ENCODE peak calls at places on chromosomes 6 and 20, in nine cellular contexts. R is activated gamma-delta T cell treated with Interleukin-2 at 50 U/mL for 16 hours; V is RPMI7951; M is stimulated activated naive CD4-positive, alpha-beta T cell treated with Interleukin-2 at 50 U/mL for 16 hours; T is smooth muscle cell of the brain vasculature; S is A673; N is activated T-helper 1 cell treated with anti-CD3 and anti-CD28 coated beads, Interleukin-2, amount 50 U/mL, for 16 hours; W is tibial nerve; U is fibroblast of gingiva. L is an unnamed sample.

GRCh38 chr6:137218473-137218916 is 690 bp downstream of the IFNGR1 start:
- DNase-seq in R (peak; percentile 34), V (peak; percentile 90), M (peak; percentile 37), T (no peak), S (peak; percentile 35), N (peak; percentile 6), W (peak; percentile 59), U (peak; percentile 80), L (no peak)

GRCh38 chr6:54681987-54682386 is 164.6 kb upstream of the FAM83B start:
- DNase-seq in R (no peak), V (peak; percentile 82), M (no peak), T (no peak), S (no peak), N (no peak), W (no peak), U (peak; percentile 25), L (peak; percentile 4)

GRCh38 chr6:84309336-84309735 is 81.9 kb upstream of the CEP162 start:
- DNase-seq in R (no peak), V (no peak), M (no peak), T (no peak), S (no peak), N (no peak), W (no peak), U (peak; percentile 62), L (no peak)

GRCh38 chr6:166587631-166588413 is 1.3 kb upstream of the RAMACL start:
- DNase-seq in R (no peak), V (no peak), M (no peak), T (no peak), S (no peak), N (no peak), W (no peak), U (no peak), L (no peak)

GRCh38 chr20:47540443-47541354 is 39.0 kb downstream of the NCOA3 start:
- DNase-seq in R (no peak), V (peak; percentile 47), M (no peak), T (no peak), S (peak; percentile 45), N (no peak), W (peak; percentile 5), U (no peak), L (no peak)

GRCh38 chr20:1415667-1416468 is 23.0 kb upstream of the FKBP1A start:
- DNase-seq in R (no peak), V (peak; percentile 100), M (no peak), T (peak; percentile 50), S (peak; percentile 56), N (no peak), W (no peak), U (peak; percentile 93), L (no peak)

GRCh38 chr6:134750669-134751068 is 199.2 kb downstream of the ALDH8A1 start:
- DNase-seq in R (no peak), V (peak; percentile 50), M (no peak), T (no peak), S (peak; percentile 63), N (no peak), W (no peak), U (peak; percentile 40), L (no peak)

GRCh38 chr20:58145506-58146080 is 82.9 kb downstream of the ANKRD60 start:
- DNase-seq in R (no peak), V (no peak), M (no peak), T (no peak), S (no peak), N (no peak), W (no peak), U (no peak), L (no peak)

GRCh38 chr6:84696181-84696580 is 68.2 kb downstream of the TBX18 start:
- DNase-seq in R (no peak), V (no peak), M (no peak), T (no peak), S (no peak), N (no peak), W (no peak), U (no peak), L (no peak)

GRCh38 chr20:36307412-36308317 is 1.5 kb downstream of the DLGAP4 start:
- DNase-seq in R (no peak), V (no peak), M (no peak), T (no peak), S (no peak), N (no peak), W (no peak), U (no peak), L (no peak)

GRCh38 chr6:36114798-36115408 is 15.4 kb upstream of the MAPK13 start:
- DNase-seq in R (no peak), V (no peak), M (no peak), T (no peak), S (no peak), N (no peak), W (no peak), U (no peak), L (no peak)

GRCh38 chr20:46206025-46206424 is 87.9 kb downstream of the CD40 start:
- DNase-seq in R (no peak), V (peak; percentile 90), M (no peak), T (no peak), S (no peak), N (no peak), W (peak; percentile 48), U (peak; percentile 8), L (peak; percentile 33)

GRCh38 chr6:28802417-28803336 is 121.1 kb downstream of the TRIM27 start:
- DNase-seq in R (no peak), V (peak; percentile 53), M (no peak), T (no peak), S (peak; percentile 92), N (no peak), W (no peak), U (peak; percentile 37), L (no peak)

GRCh38 chr6:26064619-26065257 is 22.5 kb upstream of the HFE start:
- DNase-seq in R (peak; percentile 35), V (peak; percentile 59), M (peak; percentile 17), T (no peak), S (peak; percentile 74), N (no peak), W (no peak), U (peak; percentile 38), L (no peak)

GRCh38 chr6:3426817-3427739 is 29.8 kb downstream of the SLC22A23 start:
- DNase-seq in R (no peak), V (no peak), M (no peak), T (no peak), S (no peak), N (no peak), W (no peak), U (no peak), L (no peak)

GRCh38 chr6:158756126-158756525 is 63.0 kb downstream of the EZR start:
- DNase-seq in R (no peak), V (no peak), M (no peak), T (no peak), S (no peak), N (no peak), W (no peak), U (no peak), L (no peak)

GRCh38 chr6:155270566-155271091 is 6.8 kb downstream of the CLDN20 start:
- DNase-seq in R (no peak), V (no peak), M (no peak), T (no peak), S (no peak), N (no peak), W (no peak), U (no peak), L (no peak)

GRCh38 chr20:50245561-50246366 is 55.1 kb downstream of the CEBPB start:
- DNase-seq in R (no peak), V (peak; percentile 99), M (no peak), T (no peak), S (peak; percentile 48), N (no peak), W (no peak), U (peak; percentile 87), L (no peak)

GRCh38 chr20:21936720-21937380 is 231.4 kb downstream of the PAX1 start:
- DNase-seq in R (no peak), V (no peak), M (no peak), T (peak; percentile 85), S (peak; percentile 60), N (no peak), W (no peak), U (no peak), L (no peak)

GRCh38 chr6:67680297-67680932 is 954.7 kb upstream of the ADGRB3 start:
- DNase-seq in R (no peak), V (no peak), M (no peak), T (no peak), S (no peak), N (no peak), W (no peak), U (no peak), L (no peak)

GRCh38 chr6:16769986-16770376 is 8.7 kb upstream of the ATXN1 start:
- DNase-seq in R (no peak), V (peak; percentile 93), M (no peak), T (no peak), S (no peak), N (no peak), W (no peak), U (peak; percentile 63), L (no peak)

GRCh38 chr6:44247338-44248302 is 719 bp downstream of the HSP90AB1 start:
- DNase-seq in R (peak; percentile 91), V (peak; percentile 66), M (peak; percentile 88), T (no peak), S (peak; percentile 65), N (peak; percentile 89), W (peak; percentile 75), U (peak; percentile 58), L (no peak)

GRCh38 chr6:170366248-170366960 is 59.8 kb downstream of the FAM120B start:
- DNase-seq in R (no peak), V (no peak), M (no peak), T (no peak), S (no peak), N (no peak), W (peak; percentile 39), U (no peak), L (no peak)

GRCh38 chr20:13800728-13801134 is 15.9 kb downstream of the NDUFAF5 start:
- DNase-seq in R (no peak), V (peak; percentile 95), M (no peak), T (no peak), S (peak; percentile 14), N (no peak), W (peak; percentile 50), U (peak; percentile 84), L (peak; percentile 14)

GRCh38 chr6:68776382-68776781 is 141.3 kb downstream of the ADGRB3 start:
- DNase-seq in R (no peak), V (no peak), M (no peak), T (no peak), S (no peak), N (no peak), W (no peak), U (no peak), L (no peak)

GRCh38 chr6:104855507-104855906 is 4.2 kb downstream of the HACE1 start:
- DNase-seq in R (no peak), V (peak; percentile 11), M (no peak), T (no peak), S (peak; percentile 28), N (no peak), W (no peak), U (peak; percentile 27), L (no peak)

GRCh38 chr6:73476722-73477121 is 15.2 kb downstream of the MTO1 start:
- DNase-seq in R (no peak), V (no peak), M (no peak), T (no peak), S (no peak), N (no peak), W (no peak), U (no peak), L (no peak)

GRCh38 chr20:23255658-23256385 is 94.8 kb upstream of the NXT1 start:
- DNase-seq in R (no peak), V (peak; percentile 49), M (no peak), T (no peak), S (peak; percentile 23), N (no peak), W (no peak), U (no peak), L (no peak)

L was measured in glomerular endothelial cell.